ENCODE peak calls at places on chromosomes 3 and 15, in ten cellular contexts. One of them, this sample, is unnamed.

GRCh38 chr15:43212299-43212698 is 8.5 kb downstream of the EPB42 start:
- DNase-seq in AG04450: no peak
- DNase-seq in lower leg skin: peak; percentile 49
- DNase-seq in GM10248: no peak
- DNase-seq in GM20000: no peak
- DNase-seq in HFFc6: no peak
- DNase-seq in WERI-Rb-1: no peak
- DNase-seq in GM12865: no peak
- DNase-seq in cardiac muscle cell: no peak
- DNase-seq in epithelial cell of esophagus: no peak
- DNase-seq in this sample: no peak

GRCh38 chr3:143084856-143085731 is 34.5 kb upstream of the CHST2 start:
- DNase-seq in AG04450: no peak
- DNase-seq in lower leg skin: no peak
- DNase-seq in GM10248: peak; percentile 67
- DNase-seq in GM20000: peak; percentile 72
- DNase-seq in HFFc6: peak; percentile 34
- DNase-seq in WERI-Rb-1: no peak
- DNase-seq in GM12865: peak; percentile 76
- DNase-seq in cardiac muscle cell: peak; percentile 75
- DNase-seq in epithelial cell of esophagus: peak; percentile 71
- DNase-seq in this sample: peak; percentile 35

GRCh38 chr3:190877925-190878324 is 15.4 kb upstream of the GMNC start:
- DNase-seq in AG04450: no peak
- DNase-seq in lower leg skin: no peak
- DNase-seq in GM10248: no peak
- DNase-seq in GM20000: no peak
- DNase-seq in HFFc6: no peak
- DNase-seq in WERI-Rb-1: no peak
- DNase-seq in GM12865: no peak
- DNase-seq in cardiac muscle cell: no peak
- DNase-seq in epithelial cell of esophagus: no peak
- DNase-seq in this sample: no peak

GRCh38 chr15:20344601-20345400 is 196.8 kb downstream of the GOLGA6L6 start:
- DNase-seq in AG04450: no peak
- DNase-seq in lower leg skin: peak; percentile 80
- DNase-seq in GM10248: peak; percentile 29
- DNase-seq in GM20000: peak; percentile 61
- DNase-seq in HFFc6: no peak
- DNase-seq in WERI-Rb-1: no peak
- DNase-seq in GM12865: no peak
- DNase-seq in cardiac muscle cell: no peak
- DNase-seq in epithelial cell of esophagus: no peak
- DNase-seq in this sample: no peak

GRCh38 chr3:42035007-42035406 is 56.1 kb upstream of the TRAK1 start:
- DNase-seq in AG04450: no peak
- DNase-seq in lower leg skin: no peak
- DNase-seq in GM10248: no peak
- DNase-seq in GM20000: no peak
- DNase-seq in HFFc6: no peak
- DNase-seq in WERI-Rb-1: no peak
- DNase-seq in GM12865: no peak
- DNase-seq in cardiac muscle cell: no peak
- DNase-seq in epithelial cell of esophagus: no peak
- DNase-seq in this sample: no peak

GRCh38 chr3:197792019-197792647 is 1.1 kb downstream of the LRCH3 start:
- DNase-seq in AG04450: no peak
- DNase-seq in lower leg skin: no peak
- DNase-seq in GM10248: no peak
- DNase-seq in GM20000: no peak
- DNase-seq in HFFc6: no peak
- DNase-seq in WERI-Rb-1: no peak
- DNase-seq in GM12865: peak; percentile 60
- DNase-seq in cardiac muscle cell: no peak
- DNase-seq in epithelial cell of esophagus: peak; percentile 20
- DNase-seq in this sample: no peak

GRCh38 chr3:56557815-56558170 is 818 bp downstream of the CCDC66 start:
- DNase-seq in AG04450: no peak
- DNase-seq in lower leg skin: no peak
- DNase-seq in GM10248: no peak
- DNase-seq in GM20000: no peak
- DNase-seq in HFFc6: no peak
- DNase-seq in WERI-Rb-1: no peak
- DNase-seq in GM12865: no peak
- DNase-seq in cardiac muscle cell: no peak
- DNase-seq in epithelial cell of esophagus: no peak
- DNase-seq in this sample: no peak

GRCh38 chr3:161920196-161920595 is 423.6 kb downstream of the OTOL1 start:
- DNase-seq in AG04450: no peak
- DNase-seq in lower leg skin: no peak
- DNase-seq in GM10248: no peak
- DNase-seq in GM20000: no peak
- DNase-seq in HFFc6: peak; percentile 63
- DNase-seq in WERI-Rb-1: no peak
- DNase-seq in GM12865: no peak
- DNase-seq in cardiac muscle cell: no peak
- DNase-seq in epithelial cell of esophagus: no peak
- DNase-seq in this sample: no peak

GRCh38 chr15:43799209-43799944 is 643 bp downstream of the SERINC4 start:
- DNase-seq in AG04450: no peak
- DNase-seq in lower leg skin: no peak
- DNase-seq in GM10248: no peak
- DNase-seq in GM20000: no peak
- DNase-seq in HFFc6: no peak
- DNase-seq in WERI-Rb-1: peak; percentile 67
- DNase-seq in GM12865: peak; percentile 55
- DNase-seq in cardiac muscle cell: no peak
- DNase-seq in epithelial cell of esophagus: no peak
- DNase-seq in this sample: no peak

GRCh38 chr3:46078712-46079400 is 51.6 kb upstream of the XCR1 start:
- DNase-seq in AG04450: peak; percentile 90
- DNase-seq in lower leg skin: peak; percentile 96
- DNase-seq in GM10248: peak; percentile 72
- DNase-seq in GM20000: peak; percentile 71
- DNase-seq in HFFc6: peak; percentile 93
- DNase-seq in WERI-Rb-1: peak; percentile 84
- DNase-seq in GM12865: peak; percentile 94
- DNase-seq in cardiac muscle cell: peak; percentile 95
- DNase-seq in epithelial cell of esophagus: peak; percentile 94
- DNase-seq in this sample: peak; percentile 87

GRCh38 chr3:46075816-46076215 is 48.5 kb upstream of the XCR1 start:
- DNase-seq in AG04450: no peak
- DNase-seq in lower leg skin: no peak
- DNase-seq in GM10248: no peak
- DNase-seq in GM20000: no peak
- DNase-seq in HFFc6: no peak
- DNase-seq in WERI-Rb-1: no peak
- DNase-seq in GM12865: no peak
- DNase-seq in cardiac muscle cell: no peak
- DNase-seq in epithelial cell of esophagus: no peak
- DNase-seq in this sample: no peak

GRCh38 chr3:46080124-46080991 is 53.1 kb upstream of the XCR1 start:
- DNase-seq in AG04450: no peak
- DNase-seq in lower leg skin: no peak
- DNase-seq in GM10248: no peak
- DNase-seq in GM20000: no peak
- DNase-seq in HFFc6: peak; percentile 39
- DNase-seq in WERI-Rb-1: no peak
- DNase-seq in GM12865: no peak
- DNase-seq in cardiac muscle cell: no peak
- DNase-seq in epithelial cell of esophagus: peak; percentile 62
- DNase-seq in this sample: no peak

GRCh38 chr3:46071222-46071621 is 43.9 kb upstream of the XCR1 start:
- DNase-seq in AG04450: no peak
- DNase-seq in lower leg skin: no peak
- DNase-seq in GM10248: no peak
- DNase-seq in GM20000: no peak
- DNase-seq in HFFc6: no peak
- DNase-seq in WERI-Rb-1: no peak
- DNase-seq in GM12865: no peak
- DNase-seq in cardiac muscle cell: no peak
- DNase-seq in epithelial cell of esophagus: no peak
- DNase-seq in this sample: no peak

GRCh38 chr3:46076606-46077005 is 49.3 kb upstream of the XCR1 start:
- DNase-seq in AG04450: no peak
- DNase-seq in lower leg skin: no peak
- DNase-seq in GM10248: no peak
- DNase-seq in GM20000: no peak
- DNase-seq in HFFc6: no peak
- DNase-seq in WERI-Rb-1: peak; percentile 20
- DNase-seq in GM12865: peak; percentile 29
- DNase-seq in cardiac muscle cell: peak; percentile 37
- DNase-seq in epithelial cell of esophagus: no peak
- DNase-seq in this sample: no peak
- TF ChIP-seq CTCF in AG04450: peak; percentile 27
- TF ChIP-seq CTCF in lower leg skin: no peak
- TF ChIP-seq CTCF in GM10248: peak; percentile 43
- TF ChIP-seq CTCF in GM20000: peak; percentile 7
- TF ChIP-seq CTCF in HFFc6: peak; percentile 53
- TF ChIP-seq CTCF in WERI-Rb-1: peak; percentile 45
- TF ChIP-seq CTCF in GM12865: no peak
- TF ChIP-seq CTCF in cardiac muscle cell: peak; percentile 38
- TF ChIP-seq CTCF in epithelial cell of esophagus: peak; percentile 19
- TF ChIP-seq CTCF in this sample: no peak

DNA sequence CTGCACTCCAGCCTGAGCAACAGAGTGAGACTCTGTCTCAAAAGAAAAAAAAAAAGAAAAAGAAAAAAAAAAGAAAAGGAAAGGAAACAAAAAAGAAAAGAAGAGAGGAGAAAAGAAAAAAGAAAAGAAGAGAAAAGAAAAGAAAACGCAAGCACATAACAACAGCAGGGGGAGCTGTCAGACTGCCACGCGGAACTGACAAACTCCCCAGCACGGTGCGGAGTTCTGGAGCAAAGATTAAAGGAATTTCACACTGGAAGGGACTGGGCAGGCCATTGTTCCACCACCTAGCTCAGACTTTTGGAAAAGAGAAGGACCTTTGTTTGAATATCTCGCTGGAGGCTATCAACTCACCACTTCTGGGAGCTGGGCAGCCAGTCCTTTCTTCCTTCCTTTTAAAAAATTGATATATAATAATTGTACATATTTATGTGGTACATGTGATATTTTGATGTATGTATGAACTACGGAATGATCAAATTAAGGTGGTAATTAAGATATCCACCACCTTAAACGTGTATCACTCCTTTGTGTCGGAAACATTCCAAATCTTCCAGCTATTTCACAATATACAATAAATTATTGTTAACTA is 40.5 kb downstream of the DPPA2 start:
- DNase-seq in AG04450: peak; percentile 2
- DNase-seq in lower leg skin: no peak
- DNase-seq in GM10248: no peak
- DNase-seq in GM20000: no peak
- DNase-seq in HFFc6: peak; percentile 37
- DNase-seq in WERI-Rb-1: peak; percentile 55
- DNase-seq in GM12865: peak; percentile 1
- DNase-seq in cardiac muscle cell: peak; percentile 78
- DNase-seq in epithelial cell of esophagus: peak; percentile 50
- DNase-seq in this sample: peak; percentile 55
- TF ChIP-seq CTCF in AG04450: peak; percentile 74
- TF ChIP-seq CTCF in lower leg skin: no peak
- TF ChIP-seq CTCF in GM10248: peak; percentile 16
- TF ChIP-seq CTCF in GM20000: no peak
- TF ChIP-seq CTCF in HFFc6: peak; percentile 86
- TF ChIP-seq CTCF in WERI-Rb-1: peak; percentile 84
- TF ChIP-seq CTCF in GM12865: peak; percentile 17
- TF ChIP-seq CTCF in cardiac muscle cell: peak; percentile 71
- TF ChIP-seq CTCF in epithelial cell of esophagus: peak; percentile 61
- TF ChIP-seq CTCF in this sample: peak; percentile 70

DNA sequence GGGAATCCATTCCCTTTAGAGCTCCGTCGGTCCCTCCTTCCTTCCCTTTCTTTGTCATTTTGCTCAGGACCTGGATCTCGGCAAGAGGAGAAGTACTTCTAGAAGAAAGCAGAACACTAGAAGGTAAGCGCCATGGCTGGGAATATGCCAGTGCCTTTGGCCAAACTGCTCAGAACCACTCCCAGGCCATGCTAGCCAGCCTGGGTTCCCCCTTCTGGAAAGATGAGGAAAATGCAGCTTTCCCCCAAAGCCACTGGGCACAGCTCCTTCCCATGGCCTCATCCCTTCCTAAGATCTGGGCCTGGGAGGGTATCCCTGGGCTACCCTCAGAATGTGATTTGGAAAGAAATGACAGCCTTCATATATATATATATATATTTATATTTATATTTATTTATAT is 6.3 kb upstream of the ISL2 start:
- DNase-seq in AG04450: no peak
- DNase-seq in lower leg skin: peak; percentile 87
- DNase-seq in GM10248: no peak
- DNase-seq in GM20000: no peak
- DNase-seq in HFFc6: peak; percentile 62
- DNase-seq in WERI-Rb-1: peak; percentile 67
- DNase-seq in GM12865: no peak
- DNase-seq in cardiac muscle cell: peak; percentile 78
- DNase-seq in epithelial cell of esophagus: peak; percentile 65
- DNase-seq in this sample: peak; percentile 50
- TF ChIP-seq CTCF in AG04450: peak; percentile 71
- TF ChIP-seq CTCF in lower leg skin: no peak
- TF ChIP-seq CTCF in GM10248: peak; percentile 30
- TF ChIP-seq CTCF in GM20000: peak; percentile 18
- TF ChIP-seq CTCF in HFFc6: peak; percentile 73
- TF ChIP-seq CTCF in WERI-Rb-1: peak; percentile 82
- TF ChIP-seq CTCF in GM12865: peak; percentile 18
- TF ChIP-seq CTCF in cardiac muscle cell: peak; percentile 72
- TF ChIP-seq CTCF in epithelial cell of esophagus: peak; percentile 61
- TF ChIP-seq CTCF in this sample: peak; percentile 45

DNA sequence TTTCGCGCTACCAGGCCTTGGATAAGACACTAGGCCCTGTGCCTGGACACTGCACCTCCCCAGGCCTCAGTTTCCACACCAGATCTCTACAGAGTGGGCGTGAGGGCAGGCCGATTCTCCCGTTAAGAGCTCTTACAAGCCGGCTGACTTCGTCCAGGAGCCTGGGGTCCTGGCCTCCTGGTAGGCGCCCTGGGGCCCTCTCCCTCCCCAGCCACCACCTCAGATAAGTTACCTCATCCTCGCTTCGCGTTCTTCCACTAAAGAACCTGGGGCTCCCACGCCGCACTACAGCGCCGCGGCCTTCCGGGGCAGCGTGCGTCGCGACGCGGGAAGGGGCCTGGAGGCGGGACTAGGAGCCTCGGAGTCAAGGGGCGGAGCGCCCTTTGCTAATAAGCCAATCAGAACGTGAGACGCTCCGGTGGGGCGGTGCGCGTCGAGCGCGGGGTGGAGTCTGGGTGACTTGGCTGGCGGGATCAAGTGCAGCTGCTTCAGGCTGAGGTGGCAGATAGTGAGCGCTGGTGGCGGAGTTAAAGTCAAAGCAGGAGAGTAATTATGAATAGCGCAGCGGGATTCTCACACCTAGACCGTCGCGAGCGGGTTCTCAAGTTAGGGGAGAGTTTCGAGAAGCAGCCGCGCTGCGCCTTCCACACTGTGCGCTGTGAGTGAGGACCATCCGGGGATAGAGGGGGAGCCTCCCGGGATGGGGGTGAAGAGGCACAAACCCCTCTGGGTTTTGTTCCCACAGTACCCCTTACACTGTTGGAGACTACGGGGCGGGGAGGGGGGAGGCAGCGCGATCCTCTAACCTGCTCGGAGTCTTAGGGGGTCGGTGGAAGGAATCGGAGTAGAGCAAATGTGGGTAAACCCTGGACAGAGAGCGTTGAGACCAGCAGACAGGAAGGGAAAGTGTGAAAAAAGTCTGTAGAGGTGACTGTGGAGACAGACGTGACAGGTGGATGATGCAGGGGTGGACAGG is at the start of the genes EAF2 and IQCB1:
- DNase-seq in AG04450: peak; percentile 86
- DNase-seq in lower leg skin: peak; percentile 99
- DNase-seq in GM10248: peak; percentile 99
- DNase-seq in GM20000: peak; percentile 95
- DNase-seq in HFFc6: peak; percentile 92
- DNase-seq in WERI-Rb-1: peak; percentile 96
- DNase-seq in GM12865: peak; percentile 99
- DNase-seq in cardiac muscle cell: peak; percentile 97
- DNase-seq in epithelial cell of esophagus: peak; percentile 98
- DNase-seq in this sample: peak; percentile 92
- TF ChIP-seq CTCF in AG04450: no peak
- TF ChIP-seq CTCF in lower leg skin: no peak
- TF ChIP-seq CTCF in GM10248: no peak
- TF ChIP-seq CTCF in GM20000: no peak
- TF ChIP-seq CTCF in HFFc6: no peak
- TF ChIP-seq CTCF in WERI-Rb-1: no peak
- TF ChIP-seq CTCF in GM12865: no peak
- TF ChIP-seq CTCF in cardiac muscle cell: no peak
- TF ChIP-seq CTCF in epithelial cell of esophagus: no peak
- TF ChIP-seq CTCF in this sample: no peak